ENCODE peak calls at places on chromosomes 5 and 9, in nine cellular contexts. Q is germinal center, X is C1 segment of cervical spinal cord, U is aorta, P is EL, K is AG04449, G is cardiac fibroblast, Z is PC-9, F is HEK293T. O is an unnamed sample.

GRCh38 chr5:80139573-80139972 is 104.4 kb downstream of the THBS4 start:
- DNase-seq in U (no peak), X (no peak), F (no peak), Z (no peak), P (no peak), Q (no peak), K (no peak), G (no peak), O (no peak)

GRCh38 chr9:130240410-130241197 is 25.0 kb upstream of the HMCN2 start:
- DNase-seq in G (peak), U (peak), X (peak), Z (peak), Q (peak), K (no peak), F (peak), P (peak), O (peak)

GRCh38 chr9:88533951-88534455 is 975 bp upstream of the NXNL2 start:
- DNase-seq in K (no peak), P (peak), Q (no peak), X (no peak), U (no peak), F (peak), G (peak), Z (peak), O (no peak)

GRCh38 chr9:137387034-137387890 is 35.7 kb downstream of the EXD3 start:
- DNase-seq in U (no peak), X (no peak), Q (no peak), P (no peak), F (no peak), G (peak), Z (no peak), K (no peak), O (no peak)

GRCh38 chr5:172765766-172766286 is 5.2 kb downstream of the DUSP1 start:
- DNase-seq in F (no peak), K (peak), X (no peak), G (peak), Z (no peak), P (no peak), Q (no peak), U (no peak), O (no peak)

GRCh38 chr5:38541174-38541724 is 15.2 kb downstream of the LIFR start:
- DNase-seq in K (no peak), F (no peak), Q (no peak), P (no peak), X (no peak), U (no peak), G (no peak), Z (no peak), O (no peak)

GRCh38 chr5:15383469-15383868 is 116.5 kb upstream of the FBXL7 start:
- DNase-seq in F (no peak), X (no peak), Q (no peak), P (peak), U (no peak), K (no peak), Z (no peak), G (peak), O (no peak)

GRCh38 chr9:118650407-118650806 is 718.8 kb downstream of the BRINP1 start:
- DNase-seq in P (no peak), G (no peak), U (no peak), K (no peak), X (no peak), Z (no peak), F (no peak), Q (no peak), O (no peak)

GRCh38 chr9:14243514-14244042 is 70.4 kb downstream of the NFIB start:
- DNase-seq in K (no peak), G (peak), F (no peak), X (no peak), U (no peak), Z (no peak), P (no peak), Q (no peak), O (no peak)

GRCh38 chr5:94908889-94909480 is 290.5 kb downstream of the SLF1 start:
- DNase-seq in G (peak), P (peak), U (no peak), K (no peak), Q (peak), X (no peak), F (peak), Z (no peak), O (no peak)

O was measured in amygdala.